ENCODE peak calls at places on chromosomes 5 and 9, in six cellular contexts. One of them, this sample, is unnamed.

GRCh38 chr9:34571180-34571800 is 18.2 kb downstream of the CNTFR start:
- DNase-seq in adrenal gland: no peak
- DNase-seq in tibial nerve: no peak
- DNase-seq in upper lobe of left lung: no peak
- DNase-seq in A549: no peak
- DNase-seq in Peyer's patch: no peak
- DNase-seq in this sample: no peak

GRCh38 chr5:31095796-31096195 is 97.7 kb upstream of the CDH6 start:
- DNase-seq in tibial nerve: no peak
- DNase-seq in Peyer's patch: no peak
- DNase-seq in A549: no peak
- DNase-seq in adrenal gland: no peak
- DNase-seq in upper lobe of left lung: no peak
- DNase-seq in this sample: no peak

GRCh38 chr5:17992296-17992695 is 358.0 kb downstream of the TAF11L14 start:
- DNase-seq in adrenal gland: no peak
- DNase-seq in tibial nerve: no peak
- DNase-seq in Peyer's patch: no peak
- DNase-seq in A549: no peak
- DNase-seq in upper lobe of left lung: no peak
- DNase-seq in this sample: no peak

GRCh38 chr5:55903121-55903701 is 52.1 kb downstream of the IL31RA start:
- DNase-seq in upper lobe of left lung: peak; percentile 39
- DNase-seq in tibial nerve: no peak
- DNase-seq in adrenal gland: no peak
- DNase-seq in A549: peak; percentile 18
- DNase-seq in Peyer's patch: no peak
- DNase-seq in this sample: no peak

GRCh38 chr5:122523776-122524175 is 211.7 kb downstream of the SNCAIP start:
- DNase-seq in Peyer's patch: no peak
- DNase-seq in adrenal gland: no peak
- DNase-seq in tibial nerve: no peak
- DNase-seq in A549: no peak
- DNase-seq in upper lobe of left lung: no peak
- DNase-seq in this sample: peak; percentile 44

GRCh38 chr5:115758356-115758755 is 58.1 kb downstream of the CDO1 start:
- DNase-seq in A549: no peak
- DNase-seq in adrenal gland: no peak
- DNase-seq in upper lobe of left lung: no peak
- DNase-seq in tibial nerve: no peak
- DNase-seq in Peyer's patch: no peak
- DNase-seq in this sample: no peak

GRCh38 chr5:160116991-160117390 is 2.3 kb downstream of the PWWP2A start:
- DNase-seq in upper lobe of left lung: no peak
- DNase-seq in Peyer's patch: no peak
- DNase-seq in tibial nerve: no peak
- DNase-seq in A549: no peak
- DNase-seq in adrenal gland: no peak
- DNase-seq in this sample: no peak

GRCh38 chr5:118592678-118593328 is 395.5 kb downstream of the DTWD2 start:
- DNase-seq in Peyer's patch: no peak
- DNase-seq in A549: peak; percentile 9
- DNase-seq in adrenal gland: no peak
- DNase-seq in upper lobe of left lung: no peak
- DNase-seq in tibial nerve: no peak
- DNase-seq in this sample: no peak

GRCh38 chr5:6712136-6712581 is 1.1 kb upstream of the TENT4A start:
- DNase-seq in adrenal gland: peak; percentile 69
- DNase-seq in tibial nerve: peak; percentile 36
- DNase-seq in A549: peak; percentile 66
- DNase-seq in Peyer's patch: peak; percentile 80
- DNase-seq in upper lobe of left lung: peak; percentile 56
- DNase-seq in this sample: peak; percentile 60

GRCh38 chr9:110986529-110986928 is 51.7 kb downstream of the LPAR1 start:
- DNase-seq in tibial nerve: no peak
- DNase-seq in A549: no peak
- DNase-seq in adrenal gland: no peak
- DNase-seq in Peyer's patch: no peak
- DNase-seq in upper lobe of left lung: no peak
- DNase-seq in this sample: no peak

GRCh38 chr5:127011961-127012644 is 18.3 kb downstream of the MARCHF3 start:
- DNase-seq in A549: no peak
- DNase-seq in adrenal gland: no peak
- DNase-seq in upper lobe of left lung: no peak
- DNase-seq in Peyer's patch: no peak
- DNase-seq in tibial nerve: no peak
- DNase-seq in this sample: no peak

GRCh38 chr5:82073179-82073578 is 101.4 kb downstream of the ATG10 start:
- DNase-seq in tibial nerve: no peak
- DNase-seq in adrenal gland: no peak
- DNase-seq in upper lobe of left lung: no peak
- DNase-seq in Peyer's patch: no peak
- DNase-seq in A549: no peak
- DNase-seq in this sample: no peak

GRCh38 chr5:37714756-37715155 is 125.1 kb downstream of the GDNF start:
- DNase-seq in A549: no peak
- DNase-seq in upper lobe of left lung: no peak
- DNase-seq in tibial nerve: no peak
- DNase-seq in Peyer's patch: no peak
- DNase-seq in adrenal gland: no peak
- DNase-seq in this sample: no peak

GRCh38 chr5:27437594-27438200 is 399.3 kb upstream of the CDH9 start:
- DNase-seq in tibial nerve: no peak
- DNase-seq in A549: no peak
- DNase-seq in Peyer's patch: no peak
- DNase-seq in upper lobe of left lung: no peak
- DNase-seq in adrenal gland: no peak
- DNase-seq in this sample: no peak

GRCh38 chr9:108683245-108683644 is 172.5 kb downstream of the ACTL7B start:
- DNase-seq in Peyer's patch: no peak
- DNase-seq in tibial nerve: no peak
- DNase-seq in A549: no peak
- DNase-seq in adrenal gland: no peak
- DNase-seq in upper lobe of left lung: no peak
- DNase-seq in this sample: no peak

GRCh38 chr5:151150484-151151262 is 6.9 kb downstream of the ANXA6 start:
- DNase-seq in adrenal gland: no peak
- DNase-seq in upper lobe of left lung: peak; percentile 62
- DNase-seq in A549: no peak
- DNase-seq in Peyer's patch: no peak
- DNase-seq in tibial nerve: no peak
- DNase-seq in this sample: peak; percentile 69

GRCh38 chr5:56360816-56361215 is 127.7 kb upstream of the ANKRD55 start:
- DNase-seq in Peyer's patch: no peak
- DNase-seq in upper lobe of left lung: no peak
- DNase-seq in adrenal gland: no peak
- DNase-seq in tibial nerve: no peak
- DNase-seq in A549: no peak
- DNase-seq in this sample: no peak

GRCh38 chr9:108671156-108671555 is 184.6 kb downstream of the ACTL7B start:
- DNase-seq in adrenal gland: no peak
- DNase-seq in Peyer's patch: no peak
- DNase-seq in tibial nerve: no peak
- DNase-seq in upper lobe of left lung: no peak
- DNase-seq in A549: peak; percentile 45
- DNase-seq in this sample: no peak

GRCh38 chr9:128372188-128372641 is 1.0 kb downstream of the URM1 start:
- DNase-seq in upper lobe of left lung: no peak
- DNase-seq in tibial nerve: no peak
- DNase-seq in adrenal gland: no peak
- DNase-seq in A549: no peak
- DNase-seq in Peyer's patch: no peak
- DNase-seq in this sample: no peak

GRCh38 chr5:91357012-91357634 is 26.0 kb downstream of the ARRDC3 start:
- DNase-seq in adrenal gland: no peak
- DNase-seq in Peyer's patch: no peak
- DNase-seq in upper lobe of left lung: peak; percentile 61
- DNase-seq in A549: no peak
- DNase-seq in tibial nerve: no peak
- DNase-seq in this sample: no peak

GRCh38 chr5:72658161-72658560 is 151.0 kb upstream of the ZNF366 start:
- DNase-seq in upper lobe of left lung: no peak
- DNase-seq in Peyer's patch: no peak
- DNase-seq in adrenal gland: no peak
- DNase-seq in tibial nerve: no peak
- DNase-seq in A549: no peak
- DNase-seq in this sample: no peak

GRCh38 chr5:67160985-67161384 is 35.6 kb downstream of the CD180 start:
- DNase-seq in adrenal gland: no peak
- DNase-seq in upper lobe of left lung: peak; percentile 36
- DNase-seq in tibial nerve: no peak
- DNase-seq in A549: peak; percentile 58
- DNase-seq in Peyer's patch: no peak
- DNase-seq in this sample: no peak

GRCh38 chr9:125028041-125028440 is 87.2 kb upstream of the GOLGA1 start:
- DNase-seq in A549: no peak
- DNase-seq in Peyer's patch: no peak
- DNase-seq in adrenal gland: no peak
- DNase-seq in upper lobe of left lung: no peak
- DNase-seq in tibial nerve: no peak
- DNase-seq in this sample: no peak

GRCh38 chr5:33631786-33632185 is 191.0 kb downstream of the TARS1 start:
- DNase-seq in adrenal gland: no peak
- DNase-seq in tibial nerve: no peak
- DNase-seq in A549: no peak
- DNase-seq in Peyer's patch: no peak
- DNase-seq in upper lobe of left lung: no peak
- DNase-seq in this sample: no peak

GRCh38 chr5:163437309-163438182 is at the start of gene CCNG1:
- DNase-seq in Peyer's patch: peak; percentile 93
- DNase-seq in A549: peak; percentile 97
- DNase-seq in adrenal gland: peak; percentile 98
- DNase-seq in upper lobe of left lung: peak; percentile 97
- DNase-seq in tibial nerve: peak; percentile 94
- DNase-seq in this sample: peak; percentile 99

GRCh38 chr9:84782228-84782866 is 112.8 kb downstream of the NTRK2 start:
- DNase-seq in A549: no peak
- DNase-seq in upper lobe of left lung: no peak
- DNase-seq in Peyer's patch: no peak
- DNase-seq in tibial nerve: no peak
- DNase-seq in adrenal gland: no peak
- DNase-seq in this sample: no peak

GRCh38 chr5:169151051-169151805 is 149.7 kb downstream of the SLIT3 start:
- DNase-seq in tibial nerve: no peak
- DNase-seq in Peyer's patch: no peak
- DNase-seq in upper lobe of left lung: no peak
- DNase-seq in adrenal gland: no peak
- DNase-seq in A549: no peak
- DNase-seq in this sample: no peak
- H3K4me1 ChIP-seq in tibial nerve: no peaks in the 10 kb centered on the region
- H3K4me1 ChIP-seq in Peyer's patch: no peaks in the 10 kb centered on the region
- H3K4me1 ChIP-seq in upper lobe of left lung: no peaks in the 10 kb centered on the region
- H3K4me1 ChIP-seq in adrenal gland: no peaks in the 10 kb centered on the region
- H3K4me1 ChIP-seq in A549: peaks cover 28% of the 10 kb centered on the region
- H3K4me1 ChIP-seq in this sample: no peaks in the 10 kb centered on the region

GRCh38 chr9:15729507-15729906 is 176.7 kb downstream of the CCDC171 start:
- DNase-seq in upper lobe of left lung: no peak
- DNase-seq in Peyer's patch: no peak
- DNase-seq in adrenal gland: no peak
- DNase-seq in tibial nerve: no peak
- DNase-seq in A549: no peak
- DNase-seq in this sample: no peak

GRCh38 chr9:15724006-15724405 is 171.2 kb downstream of the CCDC171 start:
- DNase-seq in tibial nerve: no peak
- DNase-seq in A549: no peak
- DNase-seq in adrenal gland: no peak
- DNase-seq in Peyer's patch: no peak
- DNase-seq in upper lobe of left lung: no peak
- DNase-seq in this sample: no peak

GRCh38 chr9:15722888-15723287 is 170.0 kb downstream of the CCDC171 start:
- DNase-seq in adrenal gland: no peak
- DNase-seq in A549: no peak
- DNase-seq in Peyer's patch: no peak
- DNase-seq in tibial nerve: no peak
- DNase-seq in upper lobe of left lung: no peak
- DNase-seq in this sample: no peak

GRCh38 chr9:15720861-15721260 is 168.0 kb downstream of the CCDC171 start:
- DNase-seq in Peyer's patch: no peak
- DNase-seq in upper lobe of left lung: no peak
- DNase-seq in A549: no peak
- DNase-seq in adrenal gland: no peak
- DNase-seq in tibial nerve: no peak
- DNase-seq in this sample: no peak

DNA sequence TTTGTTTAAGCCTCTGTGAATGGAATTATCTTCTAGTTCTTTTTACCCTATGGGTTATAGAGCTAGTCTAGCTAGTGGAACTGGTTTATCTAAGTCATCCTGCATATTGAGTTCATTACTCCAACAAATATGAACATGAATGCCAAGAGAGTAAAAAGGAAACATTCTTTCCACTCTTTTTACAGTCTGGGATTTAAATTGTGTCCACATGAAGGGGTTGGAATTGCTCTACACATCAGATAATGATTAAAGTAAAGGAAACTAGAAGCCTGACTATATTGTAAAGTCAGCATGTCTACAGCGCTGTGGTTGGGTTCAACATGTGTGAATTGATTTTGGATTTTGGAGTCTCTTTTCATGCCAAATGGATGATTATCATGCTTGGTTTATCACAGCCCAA is 173.1 kb downstream of the CCDC171 start:
- DNase-seq in upper lobe of left lung: no peak
- DNase-seq in tibial nerve: no peak
- DNase-seq in adrenal gland: no peak
- DNase-seq in A549: no peak
- DNase-seq in Peyer's patch: no peak
- DNase-seq in this sample: no peak
- H3K27ac ChIP-seq in upper lobe of left lung: no peak overlapping the region
- H3K27ac ChIP-seq in tibial nerve: no peak overlapping the region
- H3K27ac ChIP-seq in adrenal gland: no peak overlapping the region
- H3K27ac ChIP-seq in A549: no peak overlapping the region
- H3K27ac ChIP-seq in Peyer's patch: no peak overlapping the region
- H3K27ac ChIP-seq in this sample: no peak overlapping the region

DNA sequence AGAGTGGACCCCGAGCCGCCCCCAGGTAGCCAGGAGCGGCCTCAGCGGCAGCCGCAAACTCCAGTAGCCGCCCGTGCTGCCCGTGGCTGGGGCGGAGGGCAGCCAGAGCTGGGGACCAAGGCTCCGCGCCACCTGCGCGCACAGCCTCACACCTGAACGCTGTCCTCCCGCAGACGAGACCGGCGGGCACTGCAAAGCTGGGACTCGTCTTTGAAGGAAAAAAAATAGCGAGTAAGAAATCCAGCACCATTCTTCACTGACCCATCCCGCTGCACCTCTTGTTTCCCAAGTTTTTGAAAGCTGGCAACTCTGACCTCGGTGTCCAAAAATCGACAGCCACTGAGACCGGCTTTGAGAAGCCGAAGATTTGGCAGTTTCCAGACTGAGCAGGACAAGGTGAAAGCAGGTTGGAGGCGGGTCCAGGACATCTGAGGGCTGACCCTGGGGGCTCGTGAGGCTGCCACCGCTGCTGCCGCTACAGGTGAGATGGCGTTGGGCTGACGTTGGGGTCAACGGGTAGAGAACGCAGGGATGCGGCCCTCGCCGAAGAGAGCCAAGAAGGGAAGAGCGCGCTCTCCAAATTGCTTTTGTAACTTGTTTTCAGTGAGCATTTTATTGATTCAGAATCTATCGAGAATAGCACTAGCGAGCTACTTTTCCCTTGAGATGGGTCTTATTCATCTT is 425 bp downstream of the PTGER4 start:
- DNase-seq in adrenal gland: no peak
- DNase-seq in tibial nerve: no peak
- DNase-seq in Peyer's patch: peak; percentile 65
- DNase-seq in upper lobe of left lung: peak; percentile 26
- DNase-seq in A549: no peak
- DNase-seq in this sample: no peak
- TF ChIP-seq POLR2A in adrenal gland: no peak
- TF ChIP-seq POLR2A in tibial nerve: no peak
- TF ChIP-seq POLR2A in Peyer's patch: no peak
- TF ChIP-seq POLR2A in upper lobe of left lung: no peak
- TF ChIP-seq POLR2A in A549: no peak
- TF ChIP-seq POLR2A in this sample: no peak

GRCh38 chr5:4453650-4454049 is 686.5 kb upstream of the ADAMTS16 start:
- DNase-seq in A549: no peak
- DNase-seq in adrenal gland: no peak
- DNase-seq in tibial nerve: no peak
- DNase-seq in upper lobe of left lung: no peak
- DNase-seq in Peyer's patch: no peak
- DNase-seq in this sample: no peak
- H3K4me1 ChIP-seq in A549: no peaks in the 10 kb centered on the region
- H3K4me1 ChIP-seq in adrenal gland: no peaks in the 10 kb centered on the region
- H3K4me1 ChIP-seq in tibial nerve: no peaks in the 10 kb centered on the region
- H3K4me1 ChIP-seq in upper lobe of left lung: no peaks in the 10 kb centered on the region
- H3K4me1 ChIP-seq in Peyer's patch: no peaks in the 10 kb centered on the region
- H3K4me1 ChIP-seq in this sample: no peaks in the 10 kb centered on the region

This sample was measured in testis.